ENCODE peak calls at places on chromosomes 5 and 9, in nine cellular contexts. One of them, this sample, is unnamed.

GRCh38 chr5:140965905-140966292 is 377 bp upstream of the PCDHAC2 start:
- DNase-seq in pancreas: no peak
- DNase-seq in caudate nucleus: peak
- DNase-seq in effector CD4-positive, alpha-beta T cell: no peak
- DNase-seq in Kasumi-1: no peak
- DNase-seq in prostate gland: no peak
- DNase-seq in NCI-H460: no peak
- DNase-seq in DND-41: no peak
- DNase-seq in hepatocyte: peak
- DNase-seq in this sample: no peak

GRCh38 chr9:5688109-5688508 is 59.2 kb downstream of the RIC1 start:
- DNase-seq in pancreas: no peak
- DNase-seq in DND-41: no peak
- DNase-seq in hepatocyte: no peak
- DNase-seq in NCI-H460: no peak
- DNase-seq in Kasumi-1: no peak
- DNase-seq in effector CD4-positive, alpha-beta T cell: no peak
- DNase-seq in caudate nucleus: no peak
- DNase-seq in prostate gland: no peak
- DNase-seq in this sample: peak

GRCh38 chr5:173303878-173304590 is 24.2 kb downstream of the STC2 start:
- DNase-seq in prostate gland: no peak
- DNase-seq in DND-41: no peak
- DNase-seq in hepatocyte: peak
- DNase-seq in caudate nucleus: no peak
- DNase-seq in pancreas: no peak
- DNase-seq in NCI-H460: no peak
- DNase-seq in effector CD4-positive, alpha-beta T cell: no peak
- DNase-seq in Kasumi-1: no peak
- DNase-seq in this sample: no peak

GRCh38 chr9:106218854-106219253 is 524.5 kb downstream of the TMEM38B start:
- DNase-seq in caudate nucleus: no peak
- DNase-seq in NCI-H460: no peak
- DNase-seq in pancreas: no peak
- DNase-seq in Kasumi-1: no peak
- DNase-seq in effector CD4-positive, alpha-beta T cell: no peak
- DNase-seq in DND-41: no peak
- DNase-seq in hepatocyte: no peak
- DNase-seq in prostate gland: no peak
- DNase-seq in this sample: no peak

GRCh38 chr9:138009456-138010273 is 132.1 kb downstream of the CACNA1B start:
- DNase-seq in Kasumi-1: no peak
- DNase-seq in DND-41: no peak
- DNase-seq in NCI-H460: no peak
- DNase-seq in prostate gland: no peak
- DNase-seq in effector CD4-positive, alpha-beta T cell: no peak
- DNase-seq in pancreas: no peak
- DNase-seq in caudate nucleus: no peak
- DNase-seq in hepatocyte: no peak
- DNase-seq in this sample: no peak

GRCh38 chr9:77897292-77897691 is 134.3 kb downstream of the GNAQ start:
- DNase-seq in caudate nucleus: no peak
- DNase-seq in hepatocyte: no peak
- DNase-seq in DND-41: no peak
- DNase-seq in pancreas: no peak
- DNase-seq in prostate gland: no peak
- DNase-seq in Kasumi-1: peak
- DNase-seq in NCI-H460: no peak
- DNase-seq in effector CD4-positive, alpha-beta T cell: no peak
- DNase-seq in this sample: peak

GRCh38 chr9:37938121-37938906 is 34.4 kb upstream of the SLC25A51 start:
- DNase-seq in pancreas: no peak
- DNase-seq in Kasumi-1: peak
- DNase-seq in caudate nucleus: peak
- DNase-seq in effector CD4-positive, alpha-beta T cell: no peak
- DNase-seq in DND-41: no peak
- DNase-seq in NCI-H460: no peak
- DNase-seq in hepatocyte: peak
- DNase-seq in prostate gland: peak
- DNase-seq in this sample: no peak

GRCh38 chr5:157532022-157532421 is 43.6 kb downstream of the ADAM19 start:
- DNase-seq in Kasumi-1: no peak
- DNase-seq in NCI-H460: no peak
- DNase-seq in DND-41: no peak
- DNase-seq in caudate nucleus: no peak
- DNase-seq in hepatocyte: no peak
- DNase-seq in prostate gland: no peak
- DNase-seq in pancreas: no peak
- DNase-seq in effector CD4-positive, alpha-beta T cell: no peak
- DNase-seq in this sample: no peak

This sample was measured in DMS79.